ENCODE peak calls at places on chromosome 13, in nine cellular contexts. F is endodermal cell; X is PC-9; G is CD8-positive, alpha-beta T cell; R is cardiac muscle cell; T is ovary; V is foreskin fibroblast; S is cardiac fibroblast; L is fibroblast of the aortic adventitia. Z is an unnamed sample.

GRCh38 chr13:75794663-75795062 is 158.5 kb downstream of the LMO7 start:
- DNase-seq in F (no peak), X (no peak), G (no peak), R (no peak), T (no peak), V (no peak), S (no peak), L (no peak), Z (no peak)

GRCh38 chr13:108895220-108895704 is 265.9 kb downstream of the MYO16 start:
- DNase-seq in F (no peak), X (no peak), G (no peak), R (peak; percentile 59), T (no peak), V (peak; percentile 69), S (peak; percentile 77), L (peak; percentile 69), Z (peak; percentile 31)

GRCh38 chr13:63433546-63434150 is 2018.0 kb upstream of the PCDH20 start:
- DNase-seq in F (no peak), X (no peak), G (no peak), R (no peak), T (no peak), V (peak; percentile 63), S (peak; percentile 40), L (peak; percentile 18), Z (no peak)

GRCh38 chr13:32179708-32180107 is 135.5 kb downstream of the ZAR1L start:
- DNase-seq in F (no peak), X (no peak), G (no peak), R (no peak), T (no peak), V (no peak), S (no peak), L (no peak), Z (no peak)

GRCh38 chr13:81133066-81133465 is 792.1 kb upstream of the SPRY2 start:
- DNase-seq in F (no peak), X (no peak), G (no peak), R (peak; percentile 37), T (no peak), V (peak; percentile 4), S (peak; percentile 61), L (peak; percentile 1), Z (no peak)

GRCh38 chr13:110957181-110957884 is 42.5 kb upstream of the ANKRD10 start:
- DNase-seq in F (peak; percentile 71), X (no peak), G (no peak), R (no peak), T (no peak), V (peak; percentile 19), S (peak; percentile 46), L (no peak), Z (no peak)

GRCh38 chr13:63190742-63191141 is 1775.1 kb upstream of the PCDH20 start:
- DNase-seq in F (no peak), X (peak; percentile 36), G (no peak), R (peak; percentile 22), T (no peak), V (peak; percentile 52), S (peak; percentile 38), L (peak; percentile 9), Z (no peak)

GRCh38 chr13:52195052-52195837 is 35.8 kb upstream of the NEK3 start:
- DNase-seq in F (peak; percentile 81), X (no peak), G (peak; percentile 74), R (peak; percentile 93), T (peak; percentile 81), V (peak; percentile 90), S (peak; percentile 78), L (peak; percentile 72), Z (peak; percentile 77)

GRCh38 chr13:107765724-107766436 is 449.5 kb downstream of the LIG4 start:
- DNase-seq in F (no peak), X (no peak), G (no peak), R (no peak), T (no peak), V (no peak), S (peak; percentile 2), L (peak; percentile 5), Z (no peak)

GRCh38 chr13:98171806-98172569 is 5.1 kb downstream of the RNF113B start:
- DNase-seq in F (peak; percentile 71), X (peak; percentile 3), G (no peak), R (peak; percentile 20), T (no peak), V (peak; percentile 28), S (peak; percentile 60), L (peak; percentile 50), Z (no peak)

GRCh38 chr13:82292334-82292733 is 1589.9 kb downstream of the SLITRK1 start:
- DNase-seq in F (no peak), X (no peak), G (no peak), R (no peak), T (no peak), V (no peak), S (no peak), L (no peak), Z (no peak)

DNA sequence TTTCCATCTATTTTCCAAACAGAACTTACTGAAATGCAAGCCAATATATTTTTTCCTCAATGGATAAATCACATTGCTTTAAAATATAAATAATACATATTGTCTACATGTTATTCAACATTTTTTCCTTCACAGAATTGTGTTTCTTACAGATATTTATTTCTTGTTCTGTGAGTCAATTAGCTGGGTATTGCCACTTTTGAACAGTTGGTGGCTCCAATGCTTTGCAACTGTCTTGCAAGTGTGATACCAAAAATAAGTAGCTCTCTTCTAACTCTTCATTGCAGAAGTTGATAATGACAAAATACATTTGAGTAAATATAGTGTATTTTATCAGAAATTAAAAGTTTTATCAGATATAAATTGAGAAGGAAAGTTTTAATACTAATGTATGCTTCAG is 17.1 kb upstream of the GPC5 start:
- DNase-seq in F (no peak), X (no peak), G (no peak), R (peak; percentile 40), T (no peak), V (no peak), S (peak; percentile 32), L (peak; percentile 43), Z (no peak)
- TF ChIP-seq CTCF in F (peak; percentile 64), X (peak; percentile 42), G (no peak), R (peak; percentile 45), T (no peak), V (peak; percentile 5), S (peak; percentile 25), L (peak; percentile 31), Z (peak; percentile 52)

DNA sequence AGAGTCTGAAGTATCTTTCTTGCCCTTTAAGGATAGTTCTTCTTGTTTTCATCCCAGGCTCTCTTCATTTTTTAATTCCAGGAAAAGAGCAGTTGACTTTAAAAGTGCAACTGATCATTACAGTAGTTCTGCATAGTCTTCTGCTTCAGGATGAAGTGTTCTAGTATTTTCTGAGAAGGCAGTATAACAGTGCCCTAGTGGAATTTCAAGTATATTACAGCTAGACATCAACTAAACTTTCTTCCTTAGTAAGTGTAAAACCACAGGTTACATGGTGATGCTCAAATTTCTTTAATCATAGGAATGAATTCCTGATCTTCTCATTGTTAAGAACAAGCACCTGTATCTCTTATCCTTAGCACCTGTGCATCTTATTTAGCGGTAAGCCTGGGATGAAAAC is 10.9 kb downstream of the NUFIP1 start:
- DNase-seq in F (no peak), X (no peak), G (no peak), R (no peak), T (no peak), V (no peak), S (no peak), L (no peak), Z (no peak)
- TF ChIP-seq CTCF in F (peak; percentile 50), X (peak; percentile 21), G (no peak), R (peak; percentile 16), T (no peak), V (no peak), S (peak; percentile 20), L (no peak), Z (no peak)

DNA sequence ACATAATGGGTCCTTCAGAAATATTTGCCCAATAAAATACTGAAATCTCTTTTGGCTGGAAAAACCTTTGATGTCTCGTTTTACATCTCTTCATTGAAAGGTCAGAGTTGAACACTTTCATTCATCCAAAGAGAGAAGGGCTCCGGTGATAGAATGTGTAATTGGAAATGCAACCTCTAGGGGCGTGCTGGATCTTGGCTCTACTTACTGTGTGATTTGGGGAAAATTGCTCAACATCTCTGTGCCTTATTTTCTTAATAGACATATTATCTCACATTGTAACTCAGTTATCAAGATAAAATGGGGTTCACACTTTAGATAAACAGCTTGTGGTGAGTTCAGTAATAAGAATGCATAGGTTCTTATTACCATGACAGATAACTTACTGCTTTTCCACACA is 1444.1 kb downstream of the SLITRK5 start:
- DNase-seq in F (peak; percentile 50), X (no peak), G (no peak), R (no peak), T (no peak), V (no peak), S (no peak), L (no peak), Z (no peak)
- TF ChIP-seq CTCF in F (peak; percentile 69), X (peak; percentile 40), G (no peak), R (no peak), T (no peak), V (no peak), S (no peak), L (peak; percentile 8), Z (peak; percentile 13)

DNA sequence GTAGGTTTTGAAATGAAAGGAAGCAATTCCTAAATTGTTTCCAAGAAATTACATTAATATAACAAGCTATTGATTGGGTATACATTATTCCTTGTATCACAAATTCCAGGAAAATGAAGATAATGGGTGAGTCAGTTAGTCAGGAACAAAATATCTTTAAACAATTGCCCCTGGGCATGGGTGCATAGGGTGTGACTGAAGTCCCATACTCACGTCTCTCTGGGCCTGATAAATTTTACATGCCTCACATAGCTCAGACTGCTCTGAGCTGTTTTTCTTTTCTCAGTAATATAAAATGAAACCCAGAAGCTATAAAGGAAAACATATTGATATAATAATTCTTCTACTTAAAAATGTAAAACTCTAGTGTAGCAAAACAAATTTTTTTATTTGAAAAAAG is 87.8 kb downstream of the FNDC3A start:
- DNase-seq in F (no peak), X (peak; percentile 36), G (no peak), R (no peak), T (no peak), V (peak; percentile 38), S (no peak), L (peak; percentile 65), Z (no peak)
- TF ChIP-seq CTCF in F (no peak), X (no peak), G (no peak), R (no peak), T (no peak), V (no peak), S (no peak), L (no peak), Z (no peak)

Z was measured in GM13977.